ENCODE peak calls at places on chromosomes 12 and 14, in seven cellular contexts. D is fibroblast of lung, F is BJ, J is RWPE1, T is GM13976, M is progenitor cell of endocrine pancreas, Z is pancreas. R is an unnamed sample.

GRCh38 chr12:93514853-93515252 is 47.5 kb downstream of the MRPL42 start:
- DNase-seq in F (peak; percentile 13), J (peak; percentile 59), T (no peak), Z (no peak), M (no peak), D (peak; percentile 83), R (no peak)

GRCh38 chr12:115870021-115870420 is 407.5 kb downstream of the MED13L start:
- DNase-seq in Z (no peak), J (no peak), T (no peak), M (no peak), F (no peak), D (no peak), R (no peak)

GRCh38 chr14:34711169-34711568 is 3.2 kb downstream of the CFL2 start:
- DNase-seq in F (peak; percentile 68), M (no peak), Z (no peak), T (peak; percentile 67), J (peak; percentile 34), D (peak; percentile 94), R (no peak)

GRCh38 chr14:24366664-24367505 is 1.1 kb upstream of the NFATC4 start:
- DNase-seq in D (peak; percentile 90), T (peak; percentile 90), Z (peak; percentile 94), M (peak; percentile 89), F (peak; percentile 80), J (no peak), R (peak; percentile 25)

GRCh38 chr12:95763809-95764253 is 26.7 kb downstream of the NTN4 start:
- DNase-seq in M (no peak), J (peak; percentile 92), T (no peak), F (peak; percentile 65), Z (no peak), D (peak; percentile 80), R (no peak)

GRCh38 chr12:104653730-104654328 is 197.1 kb downstream of the CHST11 start:
- DNase-seq in T (peak; percentile 41), M (no peak), D (no peak), Z (no peak), J (no peak), F (no peak), R (no peak)

GRCh38 chr12:6829532-6830220 is 1.5 kb downstream of the P3H3 start:
- DNase-seq in Z (no peak), D (no peak), T (no peak), F (no peak), M (no peak), J (no peak), R (no peak)

GRCh38 chr12:67477682-67478265 is 170.8 kb upstream of the DYRK2 start:
- DNase-seq in Z (no peak), D (no peak), J (no peak), T (no peak), M (no peak), F (no peak), R (no peak)

GRCh38 chr14:70804556-70805162 is 4.7 kb downstream of the MAP3K9 start:
- DNase-seq in J (no peak), Z (no peak), M (no peak), D (no peak), T (no peak), F (no peak), R (no peak)

GRCh38 chr12:46266382-46266791 is 2.5 kb downstream of the SLC38A1 start:
- DNase-seq in Z (no peak), T (no peak), J (peak; percentile 73), M (no peak), D (peak; percentile 54), F (no peak), R (no peak)

GRCh38 chr12:58455146-58455545 is 465.2 kb downstream of the LRIG3 start:
- DNase-seq in J (no peak), Z (no peak), D (peak; percentile 72), M (no peak), F (no peak), T (no peak), R (no peak)

GRCh38 chr12:100234591-100235304 is 32.1 kb downstream of the DEPDC4 start:
- DNase-seq in Z (no peak), T (peak; percentile 40), F (no peak), J (peak; percentile 30), M (no peak), D (peak; percentile 52), R (no peak)

GRCh38 chr12:128903231-128903630 is 50.0 kb downstream of the GLT1D1 start:
- DNase-seq in T (no peak), F (no peak), D (no peak), M (no peak), Z (no peak), J (no peak), R (no peak)

GRCh38 chr14:69077841-69078240 is 75.1 kb downstream of the DCAF5 start:
- DNase-seq in F (peak; percentile 80), J (peak; percentile 50), D (peak; percentile 97), M (no peak), T (no peak), Z (no peak), R (no peak)

GRCh38 chr12:75323663-75324062 is 6.5 kb downstream of the CAPS2 start:
- DNase-seq in F (no peak), Z (no peak), J (no peak), T (no peak), M (no peak), D (no peak), R (no peak)

GRCh38 chr12:65822732-65823480 is 1.4 kb upstream of the HMGA2 start:
- DNase-seq in D (peak; percentile 79), F (no peak), J (no peak), Z (peak; percentile 13), T (peak; percentile 56), M (peak; percentile 25), R (no peak)

GRCh38 chr12:87778065-87778464 is 251.1 kb downstream of the C12orf50 start:
- DNase-seq in T (no peak), Z (no peak), D (no peak), F (no peak), J (no peak), M (no peak), R (no peak)

GRCh38 chr14:80606347-80606772 is 335.2 kb downstream of the CEP128 start:
- DNase-seq in F (no peak), T (no peak), J (no peak), M (no peak), Z (no peak), D (no peak), R (no peak)

GRCh38 chr14:26896447-26896846 is 298.6 kb upstream of the NOVA1 start:
- DNase-seq in Z (no peak), D (peak; percentile 65), T (no peak), F (no peak), J (no peak), M (no peak), R (no peak)

GRCh38 chr12:57722716-57723629 is 15.6 kb downstream of the AGAP2 start:
- DNase-seq in F (no peak), J (no peak), T (peak; percentile 21), Z (no peak), D (no peak), M (no peak), R (no peak)

GRCh38 chr12:3752741-3753486 is at the start of gene CRACR2A:
- DNase-seq in F (no peak), T (peak; percentile 93), M (peak; percentile 87), D (peak; percentile 68), J (peak; percentile 30), Z (peak; percentile 63), R (peak; percentile 84)

DNA sequence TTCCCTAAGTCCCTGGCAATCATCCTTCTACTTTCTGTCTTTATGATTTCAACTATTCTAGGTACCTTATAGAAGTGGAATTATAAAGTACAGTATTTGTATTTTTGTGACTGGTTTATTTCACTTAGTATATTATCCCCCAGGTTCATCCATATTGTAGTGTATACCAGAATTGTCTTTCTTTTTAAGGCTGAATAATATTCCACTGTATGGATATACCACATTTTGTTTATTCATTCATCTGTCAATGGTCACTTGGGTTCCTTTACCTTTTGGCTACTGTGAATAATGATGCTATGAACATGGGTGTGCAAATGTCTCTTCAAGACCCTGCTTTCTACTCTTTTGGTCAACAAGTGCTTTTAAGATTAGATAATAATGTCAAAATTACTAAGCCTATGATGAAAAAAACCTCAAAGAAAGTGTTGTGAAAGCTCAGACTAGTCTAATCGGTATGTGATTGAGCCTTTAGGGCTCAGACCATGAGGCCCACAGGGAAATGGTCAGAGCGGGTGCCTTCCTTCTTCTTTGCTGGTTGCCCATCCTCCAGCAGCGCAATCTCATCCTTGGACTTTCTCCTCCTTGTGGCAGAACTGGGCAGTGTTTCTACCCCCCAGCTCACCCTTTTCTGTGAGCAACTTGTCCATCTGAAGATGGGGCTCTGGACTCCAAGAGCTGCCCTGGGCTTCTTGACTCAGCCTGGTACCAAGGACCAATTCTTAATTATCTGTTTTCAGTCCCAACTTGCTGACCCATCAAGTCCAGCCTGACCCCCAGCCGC is 105.4 kb downstream of the TTC8 start:
- DNase-seq in M (no peak), Z (no peak), D (no peak), T (no peak), F (no peak), J (no peak), R (no peak)
- TF ChIP-seq CTCF in M (no peak), Z (no peak), D (peak; percentile 16), T (no peak), F (peak; percentile 14), J (no peak), R (no peak)

DNA sequence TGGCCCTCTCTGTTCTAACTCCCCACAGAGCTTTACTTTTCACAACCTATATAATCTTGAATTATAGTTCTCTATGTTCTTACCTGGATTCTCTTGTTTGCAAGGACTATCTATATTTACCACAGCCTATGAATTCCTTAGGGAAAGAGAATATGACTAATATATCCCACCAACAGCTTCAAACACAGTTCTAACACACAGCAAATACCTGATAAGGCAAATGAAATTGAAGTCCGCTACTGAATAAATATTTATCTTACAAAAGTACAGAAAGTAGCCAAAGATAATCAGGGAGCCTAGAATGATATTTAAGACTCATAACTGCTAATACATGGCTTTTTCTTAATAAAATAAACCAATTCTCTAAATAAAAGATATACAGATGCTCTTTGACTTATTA is 165.1 kb downstream of the C12orf42 start:
- DNase-seq in F (no peak), J (no peak), T (no peak), D (no peak), Z (no peak), M (no peak), R (no peak)
- TF ChIP-seq CTCF in F (no peak), J (no peak), T (no peak), D (no peak), Z (no peak), M (no peak), R (no peak)

DNA sequence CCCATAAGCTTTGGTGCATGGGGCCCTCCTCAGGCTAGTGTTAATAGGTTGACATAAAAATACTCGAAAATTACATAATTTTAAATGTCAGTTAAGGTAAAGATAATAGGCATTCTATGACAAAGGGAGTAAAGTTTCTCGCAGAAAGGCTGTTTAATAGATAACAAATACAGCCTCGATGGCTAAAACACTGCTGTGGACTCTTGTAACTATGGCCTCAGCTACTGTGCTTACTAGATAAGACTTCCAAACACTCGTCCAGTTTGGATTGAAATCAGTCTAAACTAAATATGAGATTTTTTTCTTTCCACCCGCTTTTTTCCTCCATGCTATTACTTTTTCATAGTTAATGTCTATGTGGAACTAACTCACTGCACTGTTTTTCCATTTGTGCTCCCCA is 23.1 kb upstream of the MGST1 start:
- DNase-seq in Z (no peak), M (no peak), T (no peak), F (no peak), D (no peak), J (no peak), R (no peak)
- TF ChIP-seq CTCF in Z (no peak), M (no peak), T (no peak), F (no peak), D (no peak), J (no peak), R (no peak)

DNA sequence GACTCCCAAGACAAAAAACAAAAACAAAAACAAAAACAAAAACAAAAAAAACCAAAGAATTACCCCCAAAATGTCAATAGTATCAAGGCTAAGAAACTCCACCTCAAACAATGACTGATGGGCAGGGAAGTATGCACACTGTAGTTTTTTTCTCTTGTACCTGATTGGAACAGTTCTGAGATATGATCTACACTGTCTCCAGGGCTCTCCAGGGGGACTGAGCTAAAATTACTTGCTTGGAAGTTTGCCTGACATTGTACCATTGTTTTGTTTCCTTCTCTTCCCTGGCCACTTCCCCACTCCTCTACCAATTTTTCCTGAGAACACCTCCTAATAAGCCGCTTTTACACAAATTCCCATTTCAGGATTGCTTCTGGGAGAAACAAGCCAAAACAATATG is 22.3 kb upstream of the CATSPERB start:
- DNase-seq in F (no peak), J (no peak), D (no peak), Z (no peak), T (no peak), M (no peak), R (no peak)
- TF ChIP-seq CTCF in F (no peak), J (no peak), D (no peak), Z (no peak), T (no peak), M (no peak), R (no peak)